ENCODE peak calls at places on chromosomes 6 and 20, in seven cellular contexts. One of them, this sample, is unnamed. For H3K36me3, the result is how much of the 10 kb centered on the place peaks cover.

GRCh38 chr20:43420192-43420591 is 37.5 kb upstream of the SRSF6 start:
- DNase-seq in GM12878: no peak
- DNase-seq in SK-N-SH: no peak
- DNase-seq in HepG2: no peak
- DNase-seq in HCT116: no peak
- DNase-seq in K562: no peak
- DNase-seq in H1: no peak
- DNase-seq in this sample: no peak

GRCh38 chr6:2697291-2697690 is 53.4 kb downstream of the MYLK4 start:
- DNase-seq in H1: no peak
- DNase-seq in GM12878: no peak
- DNase-seq in SK-N-SH: no peak
- DNase-seq in HepG2: no peak
- DNase-seq in HCT116: no peak
- DNase-seq in K562: no peak
- DNase-seq in this sample: no peak

GRCh38 chr6:21679761-21680265 is 86.3 kb downstream of the SOX4 start:
- DNase-seq in SK-N-SH: no peak
- DNase-seq in K562: no peak
- DNase-seq in HCT116: no peak
- DNase-seq in GM12878: no peak
- DNase-seq in H1: no peak
- DNase-seq in HepG2: no peak
- DNase-seq in this sample: no peak

GRCh38 chr6:106381871-106382270 is 21.4 kb downstream of the CRYBG1 start:
- DNase-seq in HCT116: no peak
- DNase-seq in HepG2: no peak
- DNase-seq in GM12878: no peak
- DNase-seq in H1: no peak
- DNase-seq in SK-N-SH: no peak
- DNase-seq in K562: no peak
- DNase-seq in this sample: no peak

GRCh38 chr6:158481612-158482473 is 78.0 kb upstream of the TMEM181 start:
- DNase-seq in HCT116: peak
- DNase-seq in SK-N-SH: no peak
- DNase-seq in H1: no peak
- DNase-seq in K562: no peak
- DNase-seq in HepG2: no peak
- DNase-seq in GM12878: no peak
- DNase-seq in this sample: no peak

GRCh38 chr20:63061051-63061531 is 54.3 kb upstream of the BHLHE23 start:
- DNase-seq in GM12878: no peak
- DNase-seq in K562: no peak
- DNase-seq in H1: peak
- DNase-seq in HCT116: no peak
- DNase-seq in SK-N-SH: no peak
- DNase-seq in HepG2: no peak
- DNase-seq in this sample: no peak

GRCh38 chr6:958531-958930 is 265.6 kb upstream of the EXOC2 start:
- DNase-seq in H1: no peak
- DNase-seq in GM12878: no peak
- DNase-seq in SK-N-SH: no peak
- DNase-seq in HepG2: no peak
- DNase-seq in K562: no peak
- DNase-seq in HCT116: no peak
- DNase-seq in this sample: no peak

GRCh38 chr6:1624848-1625341 is 15.2 kb downstream of the FOXC1 start:
- DNase-seq in HepG2: no peak
- DNase-seq in GM12878: no peak
- DNase-seq in SK-N-SH: no peak
- DNase-seq in K562: no peak
- DNase-seq in HCT116: no peak
- DNase-seq in H1: no peak
- DNase-seq in this sample: no peak

GRCh38 chr6:151005126-151005525 is 139.6 kb downstream of the MTHFD1L start:
- DNase-seq in HCT116: no peak
- DNase-seq in H1: no peak
- DNase-seq in HepG2: no peak
- DNase-seq in GM12878: no peak
- DNase-seq in K562: no peak
- DNase-seq in SK-N-SH: no peak
- DNase-seq in this sample: no peak

GRCh38 chr20:57188576-57189079 is 77.8 kb downstream of the BMP7 start:
- DNase-seq in SK-N-SH: no peak
- DNase-seq in K562: no peak
- DNase-seq in HepG2: no peak
- DNase-seq in GM12878: no peak
- DNase-seq in H1: no peak
- DNase-seq in HCT116: no peak
- DNase-seq in this sample: no peak

GRCh38 chr20:50725722-50726000 is 5.7 kb upstream of the PARD6B start:
- DNase-seq in H1: no peak
- DNase-seq in K562: no peak
- DNase-seq in HCT116: no peak
- DNase-seq in GM12878: no peak
- DNase-seq in HepG2: no peak
- DNase-seq in SK-N-SH: no peak
- DNase-seq in this sample: no peak

GRCh38 chr20:63086421-63087235 is 79.9 kb upstream of the BHLHE23 start:
- DNase-seq in H1: peak
- DNase-seq in HCT116: no peak
- DNase-seq in SK-N-SH: no peak
- DNase-seq in K562: no peak
- DNase-seq in HepG2: no peak
- DNase-seq in GM12878: no peak
- DNase-seq in this sample: no peak

GRCh38 chr20:11917663-11918062 is at the start of gene BTBD3:
- DNase-seq in SK-N-SH: peak
- DNase-seq in HepG2: no peak
- DNase-seq in GM12878: no peak
- DNase-seq in HCT116: no peak
- DNase-seq in H1: no peak
- DNase-seq in K562: no peak
- DNase-seq in this sample: no peak

GRCh38 chr20:4667371-4667773 is 54.3 kb upstream of the PRND start:
- DNase-seq in GM12878: no peak
- DNase-seq in HCT116: no peak
- DNase-seq in SK-N-SH: no peak
- DNase-seq in K562: no peak
- DNase-seq in H1: no peak
- DNase-seq in HepG2: no peak
- DNase-seq in this sample: no peak

GRCh38 chr6:106084106-106084963 is 1.8 kb upstream of the PRDM1 start:
- DNase-seq in SK-N-SH: no peak
- DNase-seq in GM12878: peak
- DNase-seq in H1: peak
- DNase-seq in HepG2: peak
- DNase-seq in HCT116: peak
- DNase-seq in K562: peak
- DNase-seq in this sample: peak

GRCh38 chr20:38581013-38581412 is at the start of gene ADIG:
- DNase-seq in H1: no peak
- DNase-seq in HCT116: no peak
- DNase-seq in GM12878: no peak
- DNase-seq in SK-N-SH: no peak
- DNase-seq in K562: no peak
- DNase-seq in HepG2: peak
- DNase-seq in this sample: no peak

GRCh38 chr6:16437095-16437494 is 198.7 kb downstream of the GMPR start:
- DNase-seq in HepG2: no peak
- DNase-seq in K562: no peak
- DNase-seq in SK-N-SH: no peak
- DNase-seq in H1: no peak
- DNase-seq in HCT116: no peak
- DNase-seq in GM12878: no peak
- DNase-seq in this sample: no peak

GRCh38 chr6:101811108-101811507 is 417.6 kb downstream of the GRIK2 start:
- DNase-seq in GM12878: no peak
- DNase-seq in HepG2: no peak
- DNase-seq in H1: no peak
- DNase-seq in HCT116: no peak
- DNase-seq in SK-N-SH: no peak
- DNase-seq in K562: no peak
- DNase-seq in this sample: no peak

DNA sequence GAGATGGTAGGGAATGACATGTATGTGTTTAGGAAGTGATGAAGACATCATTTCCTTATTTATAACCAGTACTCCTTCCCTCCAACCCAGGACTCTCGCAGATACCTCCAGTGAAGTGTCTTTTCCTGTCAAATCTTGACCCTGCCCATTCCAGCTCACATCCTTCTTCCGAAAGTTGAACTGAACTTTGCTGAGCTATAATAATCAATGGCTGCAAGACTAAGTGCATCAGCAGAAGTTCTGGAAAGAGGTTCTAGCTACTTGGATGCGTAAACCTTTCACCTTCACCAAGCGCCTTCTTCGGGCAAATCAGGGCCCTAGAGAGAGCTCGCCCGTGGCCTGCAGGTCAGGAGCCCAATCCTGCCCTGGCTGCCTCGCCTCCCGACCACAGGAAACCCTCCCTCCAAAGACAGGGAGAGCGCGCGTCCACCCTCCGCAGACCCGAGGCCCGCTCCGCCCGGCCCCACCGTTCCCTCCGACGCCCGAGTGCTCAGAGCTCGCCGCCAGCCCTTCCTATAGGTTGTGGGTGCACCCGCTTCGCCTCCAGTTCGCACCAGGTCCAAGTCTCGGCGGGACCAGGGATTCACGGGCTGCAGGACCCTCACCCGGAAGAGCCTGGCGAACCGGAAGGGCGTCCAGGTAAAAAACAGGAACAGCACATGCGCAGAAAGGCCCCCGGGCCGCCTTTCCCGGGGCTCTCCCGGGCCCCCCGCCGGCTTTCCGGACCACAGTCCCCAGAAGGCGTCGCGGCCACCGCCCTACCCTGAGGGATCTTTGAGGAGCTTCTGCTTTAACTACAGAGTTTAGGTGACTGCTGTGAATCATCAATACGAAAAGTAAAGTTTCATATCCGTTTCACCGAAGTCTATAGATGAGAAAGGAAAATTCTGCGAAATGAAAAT is at the start of gene ZNF334:
- DNase-seq in H1: peak
- DNase-seq in HepG2: peak
- DNase-seq in HCT116: no peak
- DNase-seq in GM12878: no peak
- DNase-seq in K562: peak
- DNase-seq in SK-N-SH: peak
- DNase-seq in this sample: peak
- TF ChIP-seq YY1 in H1: peak
- TF ChIP-seq YY1 in HepG2: no peak
- TF ChIP-seq YY1 in HCT116: no peak
- TF ChIP-seq YY1 in GM12878: no peak
- TF ChIP-seq YY1 in K562: no peak
- TF ChIP-seq YY1 in SK-N-SH: no peak
- TF ChIP-seq YY1 in this sample: no peak

DNA sequence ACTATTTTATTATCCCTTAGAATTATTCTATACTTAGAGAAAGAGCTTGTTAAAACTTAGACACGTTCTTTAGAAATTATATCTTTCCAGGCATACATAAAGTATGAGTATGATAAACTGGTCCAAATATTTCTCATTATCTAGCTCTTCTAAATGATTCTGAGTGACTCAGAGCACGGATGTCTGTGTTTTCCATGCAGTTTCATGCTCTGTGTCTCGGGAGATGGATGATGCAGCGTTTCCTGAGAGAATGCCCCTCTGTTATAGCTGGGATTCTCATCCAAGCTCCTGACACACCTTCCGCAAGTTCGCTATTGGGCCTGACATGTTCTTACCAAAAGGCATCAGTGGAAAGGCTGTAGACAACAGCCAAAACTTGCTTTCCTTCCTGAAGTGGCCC is 19.3 kb downstream of the SIRT5 start:
- DNase-seq in K562: no peak
- DNase-seq in SK-N-SH: no peak
- DNase-seq in HCT116: no peak
- DNase-seq in GM12878: no peak
- DNase-seq in HepG2: no peak
- DNase-seq in H1: no peak
- DNase-seq in this sample: no peak
- H3K36me3 ChIP-seq in K562: under half
- H3K36me3 ChIP-seq in SK-N-SH: under half
- H3K36me3 ChIP-seq in HCT116: under half
- H3K36me3 ChIP-seq in GM12878: under half
- H3K36me3 ChIP-seq in HepG2: under half
- H3K36me3 ChIP-seq in H1: under half
- H3K36me3 ChIP-seq in this sample: half or more

GRCh38 chr20:44733341-44734069 is 12.2 kb upstream of the KCNK15 start:
- DNase-seq in HepG2: peak
- DNase-seq in H1: peak
- DNase-seq in K562: peak
- DNase-seq in GM12878: no peak
- DNase-seq in HCT116: peak
- DNase-seq in SK-N-SH: peak
- DNase-seq in this sample: peak
- TF ChIP-seq YY1 in HepG2: no peak
- TF ChIP-seq YY1 in H1: peak
- TF ChIP-seq YY1 in K562: no peak
- TF ChIP-seq YY1 in GM12878: peak
- TF ChIP-seq YY1 in HCT116: no peak
- TF ChIP-seq YY1 in SK-N-SH: no peak
- TF ChIP-seq YY1 in this sample: no peak

GRCh38 chr6:149771185-149771584 is 21.6 kb downstream of the PCMT1 start:
- DNase-seq in HCT116: no peak
- DNase-seq in H1: no peak
- DNase-seq in K562: no peak
- DNase-seq in HepG2: no peak
- DNase-seq in SK-N-SH: no peak
- DNase-seq in GM12878: no peak
- DNase-seq in this sample: no peak

GRCh38 chr6:149766156-149766768 is 16.7 kb downstream of the PCMT1 start:
- DNase-seq in H1: no peak
- DNase-seq in SK-N-SH: no peak
- DNase-seq in HCT116: no peak
- DNase-seq in K562: no peak
- DNase-seq in HepG2: no peak
- DNase-seq in GM12878: no peak
- DNase-seq in this sample: no peak

GRCh38 chr6:149769676-149770075 is 20.1 kb downstream of the PCMT1 start:
- DNase-seq in HCT116: no peak
- DNase-seq in K562: no peak
- DNase-seq in GM12878: no peak
- DNase-seq in HepG2: no peak
- DNase-seq in H1: no peak
- DNase-seq in SK-N-SH: no peak
- DNase-seq in this sample: no peak

GRCh38 chr6:149777624-149778023 is 28.1 kb downstream of the PCMT1 start:
- DNase-seq in HepG2: no peak
- DNase-seq in K562: no peak
- DNase-seq in HCT116: no peak
- DNase-seq in SK-N-SH: no peak
- DNase-seq in H1: no peak
- DNase-seq in GM12878: no peak
- DNase-seq in this sample: no peak

DNA sequence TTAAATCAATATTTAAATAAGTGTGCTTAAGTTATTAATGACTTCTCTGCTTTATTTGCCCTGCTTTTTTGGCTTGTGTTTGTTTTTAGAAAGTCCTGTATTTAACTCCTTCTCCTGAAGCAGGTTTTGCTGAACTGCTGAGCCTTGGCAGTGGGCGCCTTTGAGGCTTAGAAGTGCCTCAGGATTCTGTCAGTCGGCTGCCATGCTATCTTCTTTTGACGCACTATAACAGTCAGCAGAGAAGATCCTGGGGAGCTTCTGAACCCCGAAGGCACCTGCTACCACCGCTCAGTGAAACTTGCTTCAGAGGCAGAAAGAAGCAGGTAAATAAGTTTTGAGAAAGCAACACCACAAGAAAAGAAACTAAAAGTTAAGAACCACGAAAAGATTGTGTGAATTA is 22.4 kb downstream of the PCMT1 start:
- DNase-seq in SK-N-SH: no peak
- DNase-seq in K562: no peak
- DNase-seq in H1: no peak
- DNase-seq in HCT116: no peak
- DNase-seq in HepG2: no peak
- DNase-seq in GM12878: no peak
- DNase-seq in this sample: no peak
- H3K36me3 ChIP-seq in SK-N-SH: under half
- H3K36me3 ChIP-seq in K562: half or more
- H3K36me3 ChIP-seq in H1: under half
- H3K36me3 ChIP-seq in HCT116: under half
- H3K36me3 ChIP-seq in HepG2: under half
- H3K36me3 ChIP-seq in GM12878: under half
- H3K36me3 ChIP-seq in this sample: under half

This sample was measured in NT2/D1.